ENCODE peak calls at places on chromosome 6, in six cellular contexts. One of them, this sample, is unnamed.

GRCh38 chr6:83615025-83615999 is 93.6 kb downstream of the SNAP91 start:
- DNase-seq in HTR-8/SVneo: peak; percentile 11
- DNase-seq in Calu3: peak; percentile 13
- DNase-seq in activated T-helper 1 cell treated with anti-CD3 and anti-CD28 coated beads, Interleukin-2, amount 50 U/mL, for 16 hours: no peak
- DNase-seq in T-helper 2 cell: no peak
- DNase-seq in activated CD4-positive, alpha-beta T cell treated with anti-CD3 and anti-CD28 coated beads for 4 hours: no peak
- DNase-seq in this sample: peak; percentile 57

GRCh38 chr6:7580927-7581618 is 8.9 kb upstream of the SNRNP48 start:
- DNase-seq in HTR-8/SVneo: no peak
- DNase-seq in Calu3: no peak
- DNase-seq in activated T-helper 1 cell treated with anti-CD3 and anti-CD28 coated beads, Interleukin-2, amount 50 U/mL, for 16 hours: no peak
- DNase-seq in T-helper 2 cell: no peak
- DNase-seq in activated CD4-positive, alpha-beta T cell treated with anti-CD3 and anti-CD28 coated beads for 4 hours: no peak
- DNase-seq in this sample: no peak

GRCh38 chr6:106820412-106820852 is 154.1 kb downstream of the CD24 start:
- DNase-seq in HTR-8/SVneo: peak; percentile 65
- DNase-seq in Calu3: peak; percentile 74
- DNase-seq in activated T-helper 1 cell treated with anti-CD3 and anti-CD28 coated beads, Interleukin-2, amount 50 U/mL, for 16 hours: no peak
- DNase-seq in T-helper 2 cell: no peak
- DNase-seq in activated CD4-positive, alpha-beta T cell treated with anti-CD3 and anti-CD28 coated beads for 4 hours: no peak
- DNase-seq in this sample: no peak

GRCh38 chr6:30646450-30647038 is 389 bp upstream of the C6orf136 start:
- DNase-seq in HTR-8/SVneo: no peak
- DNase-seq in Calu3: no peak
- DNase-seq in activated T-helper 1 cell treated with anti-CD3 and anti-CD28 coated beads, Interleukin-2, amount 50 U/mL, for 16 hours: peak; percentile 91
- DNase-seq in T-helper 2 cell: no peak
- DNase-seq in activated CD4-positive, alpha-beta T cell treated with anti-CD3 and anti-CD28 coated beads for 4 hours: peak; percentile 93
- DNase-seq in this sample: peak; percentile 93

GRCh38 chr6:43952746-43953145 is 174.5 kb downstream of the MRPL14 start:
- DNase-seq in HTR-8/SVneo: no peak
- DNase-seq in Calu3: peak; percentile 53
- DNase-seq in activated T-helper 1 cell treated with anti-CD3 and anti-CD28 coated beads, Interleukin-2, amount 50 U/mL, for 16 hours: no peak
- DNase-seq in T-helper 2 cell: no peak
- DNase-seq in activated CD4-positive, alpha-beta T cell treated with anti-CD3 and anti-CD28 coated beads for 4 hours: no peak
- DNase-seq in this sample: no peak

GRCh38 chr6:96940322-96940721 is 15.8 kb downstream of the KLHL32 start:
- DNase-seq in HTR-8/SVneo: no peak
- DNase-seq in Calu3: no peak
- DNase-seq in activated T-helper 1 cell treated with anti-CD3 and anti-CD28 coated beads, Interleukin-2, amount 50 U/mL, for 16 hours: no peak
- DNase-seq in T-helper 2 cell: no peak
- DNase-seq in activated CD4-positive, alpha-beta T cell treated with anti-CD3 and anti-CD28 coated beads for 4 hours: no peak
- DNase-seq in this sample: no peak

GRCh38 chr6:2028457-2029038 is 216.9 kb downstream of the GMDS start:
- DNase-seq in HTR-8/SVneo: no peak
- DNase-seq in Calu3: no peak
- DNase-seq in activated T-helper 1 cell treated with anti-CD3 and anti-CD28 coated beads, Interleukin-2, amount 50 U/mL, for 16 hours: no peak
- DNase-seq in T-helper 2 cell: no peak
- DNase-seq in activated CD4-positive, alpha-beta T cell treated with anti-CD3 and anti-CD28 coated beads for 4 hours: no peak
- DNase-seq in this sample: peak; percentile 24

GRCh38 chr6:27144740-27145079 is 102.8 kb upstream of the PRSS16 start:
- DNase-seq in HTR-8/SVneo: no peak
- DNase-seq in Calu3: no peak
- DNase-seq in activated T-helper 1 cell treated with anti-CD3 and anti-CD28 coated beads, Interleukin-2, amount 50 U/mL, for 16 hours: no peak
- DNase-seq in T-helper 2 cell: no peak
- DNase-seq in activated CD4-positive, alpha-beta T cell treated with anti-CD3 and anti-CD28 coated beads for 4 hours: no peak
- DNase-seq in this sample: no peak

GRCh38 chr6:31826793-31827285 is 699 bp upstream of the HSPA1B start:
- DNase-seq in HTR-8/SVneo: peak; percentile 84
- DNase-seq in Calu3: peak; percentile 92
- DNase-seq in activated T-helper 1 cell treated with anti-CD3 and anti-CD28 coated beads, Interleukin-2, amount 50 U/mL, for 16 hours: no peak
- DNase-seq in T-helper 2 cell: no peak
- DNase-seq in activated CD4-positive, alpha-beta T cell treated with anti-CD3 and anti-CD28 coated beads for 4 hours: no peak
- DNase-seq in this sample: no peak

GRCh38 chr6:706161-706560 is 13.2 kb upstream of the EXOC2 start:
- DNase-seq in HTR-8/SVneo: peak; percentile 38
- DNase-seq in Calu3: no peak
- DNase-seq in activated T-helper 1 cell treated with anti-CD3 and anti-CD28 coated beads, Interleukin-2, amount 50 U/mL, for 16 hours: no peak
- DNase-seq in T-helper 2 cell: no peak
- DNase-seq in activated CD4-positive, alpha-beta T cell treated with anti-CD3 and anti-CD28 coated beads for 4 hours: no peak
- DNase-seq in this sample: no peak

GRCh38 chr6:126631343-126631742 is 291.4 kb downstream of the CENPW start:
- DNase-seq in HTR-8/SVneo: no peak
- DNase-seq in Calu3: no peak
- DNase-seq in activated T-helper 1 cell treated with anti-CD3 and anti-CD28 coated beads, Interleukin-2, amount 50 U/mL, for 16 hours: no peak
- DNase-seq in T-helper 2 cell: no peak
- DNase-seq in activated CD4-positive, alpha-beta T cell treated with anti-CD3 and anti-CD28 coated beads for 4 hours: no peak
- DNase-seq in this sample: no peak

GRCh38 chr6:43698584-43699349 is 11.2 kb upstream of the MRPS18A start:
- DNase-seq in HTR-8/SVneo: no peak
- DNase-seq in Calu3: peak; percentile 58
- DNase-seq in activated T-helper 1 cell treated with anti-CD3 and anti-CD28 coated beads, Interleukin-2, amount 50 U/mL, for 16 hours: no peak
- DNase-seq in T-helper 2 cell: no peak
- DNase-seq in activated CD4-positive, alpha-beta T cell treated with anti-CD3 and anti-CD28 coated beads for 4 hours: no peak
- DNase-seq in this sample: no peak

GRCh38 chr6:44058617-44059358 is 68.5 kb downstream of the MRPL14 start:
- DNase-seq in HTR-8/SVneo: peak; percentile 95
- DNase-seq in Calu3: peak; percentile 94
- DNase-seq in activated T-helper 1 cell treated with anti-CD3 and anti-CD28 coated beads, Interleukin-2, amount 50 U/mL, for 16 hours: no peak
- DNase-seq in T-helper 2 cell: no peak
- DNase-seq in activated CD4-positive, alpha-beta T cell treated with anti-CD3 and anti-CD28 coated beads for 4 hours: no peak
- DNase-seq in this sample: peak; percentile 65

GRCh38 chr6:111631930-111632460 is 26.3 kb upstream of the TRAF3IP2 start:
- DNase-seq in HTR-8/SVneo: no peak
- DNase-seq in Calu3: no peak
- DNase-seq in activated T-helper 1 cell treated with anti-CD3 and anti-CD28 coated beads, Interleukin-2, amount 50 U/mL, for 16 hours: no peak
- DNase-seq in T-helper 2 cell: no peak
- DNase-seq in activated CD4-positive, alpha-beta T cell treated with anti-CD3 and anti-CD28 coated beads for 4 hours: no peak
- DNase-seq in this sample: no peak

GRCh38 chr6:150243620-150244314 is 100.9 kb downstream of the PPP1R14C start:
- DNase-seq in HTR-8/SVneo: no peak
- DNase-seq in Calu3: no peak
- DNase-seq in activated T-helper 1 cell treated with anti-CD3 and anti-CD28 coated beads, Interleukin-2, amount 50 U/mL, for 16 hours: no peak
- DNase-seq in T-helper 2 cell: no peak
- DNase-seq in activated CD4-positive, alpha-beta T cell treated with anti-CD3 and anti-CD28 coated beads for 4 hours: no peak
- DNase-seq in this sample: no peak

GRCh38 chr6:16136536-16137450 is 7.9 kb downstream of the MYLIP start:
- DNase-seq in HTR-8/SVneo: peak; percentile 43
- DNase-seq in Calu3: peak; percentile 9
- DNase-seq in activated T-helper 1 cell treated with anti-CD3 and anti-CD28 coated beads, Interleukin-2, amount 50 U/mL, for 16 hours: peak; percentile 16
- DNase-seq in T-helper 2 cell: peak; percentile 18
- DNase-seq in activated CD4-positive, alpha-beta T cell treated with anti-CD3 and anti-CD28 coated beads for 4 hours: peak; percentile 59
- DNase-seq in this sample: no peak

GRCh38 chr6:137731960-137732616 is 135.0 kb upstream of the TNFAIP3 start:
- DNase-seq in HTR-8/SVneo: peak; percentile 42
- DNase-seq in Calu3: no peak
- DNase-seq in activated T-helper 1 cell treated with anti-CD3 and anti-CD28 coated beads, Interleukin-2, amount 50 U/mL, for 16 hours: no peak
- DNase-seq in T-helper 2 cell: no peak
- DNase-seq in activated CD4-positive, alpha-beta T cell treated with anti-CD3 and anti-CD28 coated beads for 4 hours: no peak
- DNase-seq in this sample: no peak

GRCh38 chr6:169177516-169178196 is 76.0 kb downstream of the THBS2 start:
- DNase-seq in HTR-8/SVneo: no peak
- DNase-seq in Calu3: no peak
- DNase-seq in activated T-helper 1 cell treated with anti-CD3 and anti-CD28 coated beads, Interleukin-2, amount 50 U/mL, for 16 hours: no peak
- DNase-seq in T-helper 2 cell: no peak
- DNase-seq in activated CD4-positive, alpha-beta T cell treated with anti-CD3 and anti-CD28 coated beads for 4 hours: no peak
- DNase-seq in this sample: no peak

GRCh38 chr6:123417411-123417810 is 219.3 kb downstream of the TRDN start:
- DNase-seq in HTR-8/SVneo: no peak
- DNase-seq in Calu3: no peak
- DNase-seq in activated T-helper 1 cell treated with anti-CD3 and anti-CD28 coated beads, Interleukin-2, amount 50 U/mL, for 16 hours: no peak
- DNase-seq in T-helper 2 cell: no peak
- DNase-seq in activated CD4-positive, alpha-beta T cell treated with anti-CD3 and anti-CD28 coated beads for 4 hours: no peak
- DNase-seq in this sample: no peak

GRCh38 chr6:21739838-21740237 is 146.3 kb downstream of the SOX4 start:
- DNase-seq in HTR-8/SVneo: no peak
- DNase-seq in Calu3: peak; percentile 41
- DNase-seq in activated T-helper 1 cell treated with anti-CD3 and anti-CD28 coated beads, Interleukin-2, amount 50 U/mL, for 16 hours: no peak
- DNase-seq in T-helper 2 cell: no peak
- DNase-seq in activated CD4-positive, alpha-beta T cell treated with anti-CD3 and anti-CD28 coated beads for 4 hours: no peak
- DNase-seq in this sample: no peak

GRCh38 chr6:155171109-155171746 is 92.6 kb upstream of the CLDN20 start:
- DNase-seq in HTR-8/SVneo: peak; percentile 58
- DNase-seq in Calu3: peak; percentile 65
- DNase-seq in activated T-helper 1 cell treated with anti-CD3 and anti-CD28 coated beads, Interleukin-2, amount 50 U/mL, for 16 hours: peak; percentile 73
- DNase-seq in T-helper 2 cell: peak; percentile 78
- DNase-seq in activated CD4-positive, alpha-beta T cell treated with anti-CD3 and anti-CD28 coated beads for 4 hours: peak; percentile 85
- DNase-seq in this sample: peak; percentile 63

GRCh38 chr6:121560476-121560875 is 125.0 kb downstream of the GJA1 start:
- DNase-seq in HTR-8/SVneo: no peak
- DNase-seq in Calu3: no peak
- DNase-seq in activated T-helper 1 cell treated with anti-CD3 and anti-CD28 coated beads, Interleukin-2, amount 50 U/mL, for 16 hours: no peak
- DNase-seq in T-helper 2 cell: no peak
- DNase-seq in activated CD4-positive, alpha-beta T cell treated with anti-CD3 and anti-CD28 coated beads for 4 hours: no peak
- DNase-seq in this sample: no peak

GRCh38 chr6:120675886-120676285 is 658.4 kb downstream of the TBC1D32 start:
- DNase-seq in HTR-8/SVneo: no peak
- DNase-seq in Calu3: no peak
- DNase-seq in activated T-helper 1 cell treated with anti-CD3 and anti-CD28 coated beads, Interleukin-2, amount 50 U/mL, for 16 hours: no peak
- DNase-seq in T-helper 2 cell: no peak
- DNase-seq in activated CD4-positive, alpha-beta T cell treated with anti-CD3 and anti-CD28 coated beads for 4 hours: no peak
- DNase-seq in this sample: no peak

GRCh38 chr6:1001655-1002349 is 308.9 kb upstream of the EXOC2 start:
- DNase-seq in HTR-8/SVneo: no peak
- DNase-seq in Calu3: no peak
- DNase-seq in activated T-helper 1 cell treated with anti-CD3 and anti-CD28 coated beads, Interleukin-2, amount 50 U/mL, for 16 hours: no peak
- DNase-seq in T-helper 2 cell: no peak
- DNase-seq in activated CD4-positive, alpha-beta T cell treated with anti-CD3 and anti-CD28 coated beads for 4 hours: no peak
- DNase-seq in this sample: no peak

GRCh38 chr6:168326294-168327261 is 7.0 kb upstream of the DACT2 start:
- DNase-seq in HTR-8/SVneo: no peak
- DNase-seq in Calu3: peak; percentile 20
- DNase-seq in activated T-helper 1 cell treated with anti-CD3 and anti-CD28 coated beads, Interleukin-2, amount 50 U/mL, for 16 hours: no peak
- DNase-seq in T-helper 2 cell: no peak
- DNase-seq in activated CD4-positive, alpha-beta T cell treated with anti-CD3 and anti-CD28 coated beads for 4 hours: no peak
- DNase-seq in this sample: no peak

GRCh38 chr6:1595271-1596087 is 14.2 kb upstream of the FOXC1 start:
- DNase-seq in HTR-8/SVneo: no peak
- DNase-seq in Calu3: no peak
- DNase-seq in activated T-helper 1 cell treated with anti-CD3 and anti-CD28 coated beads, Interleukin-2, amount 50 U/mL, for 16 hours: no peak
- DNase-seq in T-helper 2 cell: no peak
- DNase-seq in activated CD4-positive, alpha-beta T cell treated with anti-CD3 and anti-CD28 coated beads for 4 hours: no peak
- DNase-seq in this sample: no peak

GRCh38 chr6:147117580-147117979 is 86.6 kb upstream of the STXBP5 start:
- DNase-seq in HTR-8/SVneo: no peak
- DNase-seq in Calu3: no peak
- DNase-seq in activated T-helper 1 cell treated with anti-CD3 and anti-CD28 coated beads, Interleukin-2, amount 50 U/mL, for 16 hours: no peak
- DNase-seq in T-helper 2 cell: no peak
- DNase-seq in activated CD4-positive, alpha-beta T cell treated with anti-CD3 and anti-CD28 coated beads for 4 hours: no peak
- DNase-seq in this sample: no peak

GRCh38 chr6:38110407-38111025 is 291.0 kb downstream of the ZFAND3 start:
- DNase-seq in HTR-8/SVneo: no peak
- DNase-seq in Calu3: no peak
- DNase-seq in activated T-helper 1 cell treated with anti-CD3 and anti-CD28 coated beads, Interleukin-2, amount 50 U/mL, for 16 hours: no peak
- DNase-seq in T-helper 2 cell: no peak
- DNase-seq in activated CD4-positive, alpha-beta T cell treated with anti-CD3 and anti-CD28 coated beads for 4 hours: no peak
- DNase-seq in this sample: peak; percentile 61

GRCh38 chr6:15957655-15958169 is 171.2 kb upstream of the MYLIP start:
- DNase-seq in HTR-8/SVneo: no peak
- DNase-seq in Calu3: no peak
- DNase-seq in activated T-helper 1 cell treated with anti-CD3 and anti-CD28 coated beads, Interleukin-2, amount 50 U/mL, for 16 hours: no peak
- DNase-seq in T-helper 2 cell: no peak
- DNase-seq in activated CD4-positive, alpha-beta T cell treated with anti-CD3 and anti-CD28 coated beads for 4 hours: no peak
- DNase-seq in this sample: no peak

GRCh38 chr6:318265-318890 is 26.1 kb downstream of the DUSP22 start:
- DNase-seq in HTR-8/SVneo: no peak
- DNase-seq in Calu3: no peak
- DNase-seq in activated T-helper 1 cell treated with anti-CD3 and anti-CD28 coated beads, Interleukin-2, amount 50 U/mL, for 16 hours: no peak
- DNase-seq in T-helper 2 cell: no peak
- DNase-seq in activated CD4-positive, alpha-beta T cell treated with anti-CD3 and anti-CD28 coated beads for 4 hours: no peak
- DNase-seq in this sample: no peak

GRCh38 chr6:110518281-110518623 is 41.8 kb upstream of the SLC22A16 start:
- DNase-seq in HTR-8/SVneo: no peak
- DNase-seq in Calu3: no peak
- DNase-seq in activated T-helper 1 cell treated with anti-CD3 and anti-CD28 coated beads, Interleukin-2, amount 50 U/mL, for 16 hours: no peak
- DNase-seq in T-helper 2 cell: no peak
- DNase-seq in activated CD4-positive, alpha-beta T cell treated with anti-CD3 and anti-CD28 coated beads for 4 hours: no peak
- DNase-seq in this sample: no peak

GRCh38 chr6:34235605-34236422 is 859 bp upstream of the HMGA1 start:
- DNase-seq in HTR-8/SVneo: peak; percentile 84
- DNase-seq in Calu3: peak; percentile 85
- DNase-seq in activated T-helper 1 cell treated with anti-CD3 and anti-CD28 coated beads, Interleukin-2, amount 50 U/mL, for 16 hours: peak; percentile 59
- DNase-seq in T-helper 2 cell: peak; percentile 45
- DNase-seq in activated CD4-positive, alpha-beta T cell treated with anti-CD3 and anti-CD28 coated beads for 4 hours: peak; percentile 73
- DNase-seq in this sample: no peak

GRCh38 chr6:124881898-124882579 is 80.2 kb upstream of the RNF217 start:
- DNase-seq in HTR-8/SVneo: peak; percentile 19
- DNase-seq in Calu3: no peak
- DNase-seq in activated T-helper 1 cell treated with anti-CD3 and anti-CD28 coated beads, Interleukin-2, amount 50 U/mL, for 16 hours: no peak
- DNase-seq in T-helper 2 cell: no peak
- DNase-seq in activated CD4-positive, alpha-beta T cell treated with anti-CD3 and anti-CD28 coated beads for 4 hours: no peak
- DNase-seq in this sample: no peak

GRCh38 chr6:88358846-88359245 is 192.7 kb upstream of the CNR1 start:
- DNase-seq in HTR-8/SVneo: no peak
- DNase-seq in Calu3: no peak
- DNase-seq in activated T-helper 1 cell treated with anti-CD3 and anti-CD28 coated beads, Interleukin-2, amount 50 U/mL, for 16 hours: no peak
- DNase-seq in T-helper 2 cell: no peak
- DNase-seq in activated CD4-positive, alpha-beta T cell treated with anti-CD3 and anti-CD28 coated beads for 4 hours: no peak
- DNase-seq in this sample: no peak

GRCh38 chr6:19492631-19493030 is 344.5 kb upstream of the ID4 start:
- DNase-seq in HTR-8/SVneo: no peak
- DNase-seq in Calu3: no peak
- DNase-seq in activated T-helper 1 cell treated with anti-CD3 and anti-CD28 coated beads, Interleukin-2, amount 50 U/mL, for 16 hours: no peak
- DNase-seq in T-helper 2 cell: no peak
- DNase-seq in activated CD4-positive, alpha-beta T cell treated with anti-CD3 and anti-CD28 coated beads for 4 hours: no peak
- DNase-seq in this sample: no peak